ENCODE peak calls at places on chromosomes 5 and 9, in five cellular contexts. R, Z, A, C and B are unnamed samples.

GRCh38 chr5:148733601-148734438 is 79.5 kb upstream of the HTR4 start:
- DNase-seq in R (peak; percentile 63), Z (peak; percentile 88), A (peak; percentile 65), C (peak; percentile 61), B (peak; percentile 73)

GRCh38 chr5:26700759-26701384 is 337.5 kb downstream of the CDH9 start:
- DNase-seq in A (peak; percentile 2), Z (no peak), R (no peak), C (no peak), B (peak; percentile 46)

GRCh38 chr9:137866226-137867141 is 11.1 kb upstream of the CACNA1B start:
- DNase-seq in A (no peak), R (no peak), C (no peak), Z (no peak), B (no peak)

GRCh38 chr5:172740483-172741205 is 30.4 kb downstream of the DUSP1 start:
- DNase-seq in A (peak; percentile 92), Z (no peak), C (peak; percentile 81), R (peak; percentile 82), B (no peak)

GRCh38 chr9:91547076-91547475 is 123.4 kb upstream of the NFIL3 start:
- DNase-seq in C (no peak), A (no peak), R (no peak), Z (no peak), B (no peak)

GRCh38 chr9:90979614-90980013 is 178.0 kb downstream of the SYK start:
- DNase-seq in C (no peak), R (no peak), Z (no peak), A (no peak), B (no peak)

GRCh38 chr9:116051528-116051927 is 102.1 kb upstream of the PAPPA start:
- DNase-seq in Z (no peak), R (no peak), C (no peak), A (no peak), B (no peak)

GRCh38 chr5:9733456-9733855 is 103.3 kb upstream of the TAS2R1 start:
- DNase-seq in Z (no peak), R (no peak), A (no peak), C (no peak), B (no peak)

GRCh38 chr9:6355728-6356127 is 27.6 kb downstream of the TPD52L3 start:
- DNase-seq in A (peak; percentile 56), R (peak; percentile 47), Z (no peak), C (peak; percentile 21), B (no peak)

GRCh38 chr5:122759310-122759709 is 15.6 kb upstream of the SNX2 start:
- DNase-seq in A (no peak), C (no peak), R (no peak), Z (no peak), B (no peak)

GRCh38 chr9:129567842-129568559 is 52.9 kb downstream of the C9orf50 start:
- DNase-seq in R (peak; percentile 54), A (no peak), Z (peak; percentile 40), C (no peak), B (no peak)

GRCh38 chr5:146395233-146395632 is 51.9 kb upstream of the TCERG1 start:
- DNase-seq in Z (no peak), C (no peak), A (no peak), R (no peak), B (no peak)

GRCh38 chr5:108798866-108799265 is 51.2 kb downstream of the FER start:
- DNase-seq in Z (no peak), C (no peak), R (no peak), A (no peak), B (no peak)

GRCh38 chr5:143880178-143880577 is 68.2 kb downstream of the HMHB1 start:
- DNase-seq in C (no peak), R (no peak), A (no peak), Z (no peak), B (no peak)

GRCh38 chr9:94681508-94681907 is 42.2 kb upstream of the FBP1 start:
- DNase-seq in Z (peak; percentile 80), C (peak; percentile 62), R (peak; percentile 51), A (peak; percentile 52), B (peak; percentile 80)

GRCh38 chr9:129059796-129060785 is 20.8 kb upstream of the DOLPP1 start:
- DNase-seq in A (no peak), R (no peak), C (no peak), Z (no peak), B (peak; percentile 30)

GRCh38 chr5:9454012-9454481 is 91.8 kb downstream of the SEMA5A start:
- DNase-seq in Z (no peak), C (no peak), R (no peak), A (no peak), B (no peak)

GRCh38 chr9:2875218-2875977 is 31.5 kb upstream of the PUM3 start:
- DNase-seq in A (no peak), C (no peak), R (no peak), Z (no peak), B (no peak)
- H3K27me3 ChIP-seq in A (peaks cover 5% of the 10 kb centered on the region), C (peaks cover 18% of the 10 kb centered on the region), R (peaks cover 66% of the 10 kb centered on the region), Z (no peaks in the 10 kb centered on the region), B (no peaks in the 10 kb centered on the region)

GRCh38 chr5:35753500-35753899 is 103.2 kb upstream of the IL7R start:
- DNase-seq in R (no peak), A (no peak), C (no peak), Z (no peak), B (no peak)

GRCh38 chr5:35752012-35752411 is 104.7 kb upstream of the IL7R start:
- DNase-seq in R (no peak), C (no peak), Z (no peak), A (no peak), B (no peak)

GRCh38 chr5:35758151-35758724 is 98.5 kb upstream of the IL7R start:
- DNase-seq in Z (no peak), A (no peak), C (no peak), R (no peak), B (no peak)

GRCh38 chr5:35754481-35754880 is 102.2 kb upstream of the IL7R start:
- DNase-seq in A (no peak), C (no peak), R (no peak), Z (no peak), B (no peak)
- H3K27me3 ChIP-seq in A (no peaks in the 10 kb centered on the region), C (no peaks in the 10 kb centered on the region), R (no peaks in the 10 kb centered on the region), Z (no peaks in the 10 kb centered on the region), B (no peaks in the 10 kb centered on the region)

GRCh38 chr9:130922815-130923610 is 16.0 kb downstream of the FIBCD1 start:
- DNase-seq in R (no peak), Z (no peak), A (no peak), C (no peak), B (no peak)

GRCh38 chr9:130923611-130924447 is 15.2 kb downstream of the FIBCD1 start:
- DNase-seq in Z (no peak), A (no peak), R (no peak), C (no peak), B (no peak)

GRCh38 chr9:130921483-130921806 is 17.6 kb downstream of the FIBCD1 start:
- DNase-seq in R (no peak), C (no peak), A (no peak), Z (no peak), B (no peak)

GRCh38 chr9:130920762-130921482 is 18.1 kb downstream of the FIBCD1 start:
- DNase-seq in Z (no peak), C (no peak), A (no peak), R (no peak), B (no peak)

GRCh38 chr9:130921923-130922662 is 17.0 kb downstream of the FIBCD1 start:
- DNase-seq in R (no peak), A (no peak), C (no peak), Z (no peak), B (no peak)
- H3K27me3 ChIP-seq in R (peaks cover 26% of the 10 kb centered on the region), A (peaks cover 20% of the 10 kb centered on the region), C (peaks cover 14% of the 10 kb centered on the region), Z (no peaks in the 10 kb centered on the region), B (no peaks in the 10 kb centered on the region)

GRCh38 chr5:71884926-71885325 is 165.9 kb downstream of the CARTPT start:
- DNase-seq in A (peak; percentile 35), Z (no peak), R (no peak), C (no peak), B (no peak)
- H3K27me3 ChIP-seq in A (no peaks in the 10 kb centered on the region), Z (no peaks in the 10 kb centered on the region), R (no peaks in the 10 kb centered on the region), C (peaks cover 13% of the 10 kb centered on the region), B (no peaks in the 10 kb centered on the region)

GRCh38 chr9:38073882-38074281 is 4.9 kb upstream of the SHB start:
- DNase-seq in Z (no peak), R (peak; percentile 85), A (peak; percentile 51), C (no peak), B (no peak)
- H3K27me3 ChIP-seq in Z (no peaks in the 10 kb centered on the region), R (no peaks in the 10 kb centered on the region), A (no peaks in the 10 kb centered on the region), C (no peaks in the 10 kb centered on the region), B (no peaks in the 10 kb centered on the region)

GRCh38 chr9:133605856-133606721 is 3.1 kb downstream of the FAM163B start:
- DNase-seq in C (no peak), Z (no peak), R (no peak), A (no peak), B (no peak)
- H3K27me3 ChIP-seq in C (peaks cover 52% of the 10 kb centered on the region), Z (peaks cover 19% of the 10 kb centered on the region), R (peaks cover 92% of the 10 kb centered on the region), A (peaks cover 26% of the 10 kb centered on the region), B (no peaks in the 10 kb centered on the region)

GRCh38 chr5:95281211-95281610 is 3.7 kb downstream of the MCTP1 start:
- DNase-seq in Z (no peak), A (peak; percentile 36), C (no peak), R (no peak), B (peak; percentile 9)
- H3K27me3 ChIP-seq in Z (no peaks in the 10 kb centered on the region), A (peaks cover 19% of the 10 kb centered on the region), C (peaks cover 30% of the 10 kb centered on the region), R (peaks cover 13% of the 10 kb centered on the region), B (peaks cover 1% of the 10 kb centered on the region)

GRCh38 chr9:68704498-68704803 is 589 bp upstream of the PIP5K1B start:
- DNase-seq in C (no peak), R (no peak), Z (no peak), A (no peak), B (no peak)

GRCh38 chr9:68705636-68706578 is 867 bp downstream of the PIP5K1B start:
- DNase-seq in Z (no peak), A (peak; percentile 1), R (no peak), C (no peak), B (no peak)

GRCh38 chr9:68706579-68707201 is 1.6 kb downstream of the PIP5K1B start:
- DNase-seq in A (no peak), Z (no peak), R (no peak), C (no peak), B (no peak)

GRCh38 chr9:68703672-68704071 is 1.4 kb upstream of the PIP5K1B start:
- DNase-seq in Z (no peak), R (no peak), A (no peak), C (no peak), B (no peak)

GRCh38 chr9:68704804-68705635 is at the start of gene PIP5K1B:
- DNase-seq in R (no peak), Z (peak; percentile 88), C (no peak), A (peak; percentile 60), B (peak; percentile 80)
- H3K27me3 ChIP-seq in R (peaks cover 36% of the 10 kb centered on the region), Z (no peaks in the 10 kb centered on the region), C (peaks cover 37% of the 10 kb centered on the region), A (peaks cover 24% of the 10 kb centered on the region), B (no peaks in the 10 kb centered on the region)